ENCODE peak calls at places on chromosome 4, in eight cellular contexts. T, A, X, Y, B, J, P and K are unnamed samples.

GRCh38 chr4:25915359-25915716 is 1.3 kb downstream of the SMIM20 start:
- DNase-seq in T (no peak), A (no peak), X (no peak), Y (no peak), B (no peak), J (no peak), P (no peak), K (no peak)

GRCh38 chr4:116599859-116600258 is 485.5 kb downstream of the TRAM1L1 start:
- DNase-seq in T (no peak), A (no peak), X (no peak), Y (no peak), B (no peak), J (peak), P (peak), K (no peak)

GRCh38 chr4:158411180-158411721 is 110.4 kb upstream of the RXFP1 start:
- DNase-seq in T (no peak), A (no peak), X (no peak), Y (no peak), B (peak), J (no peak), P (no peak), K (no peak)

GRCh38 chr4:141860974-141861373 is 224.6 kb downstream of the IL15 start:
- DNase-seq in T (no peak), A (no peak), X (no peak), Y (no peak), B (no peak), J (no peak), P (no peak), K (no peak)

GRCh38 chr4:48042979-48043461 is 26.4 kb downstream of the NIPAL1 start:
- DNase-seq in T (no peak), A (no peak), X (no peak), Y (no peak), B (no peak), J (no peak), P (no peak), K (no peak)

GRCh38 chr4:61572160-61572559 is 372.0 kb downstream of the ADGRL3 start:
- DNase-seq in T (no peak), A (no peak), X (no peak), Y (peak), B (no peak), J (no peak), P (no peak), K (no peak)

GRCh38 chr4:77922158-77923094 is 59.8 kb downstream of the MRPL1 start:
- DNase-seq in T (no peak), A (no peak), X (no peak), Y (peak), B (no peak), J (no peak), P (no peak), K (no peak)

GRCh38 chr4:39044947-39045734 is 12.9 kb upstream of the TMEM156 start:
- DNase-seq in T (no peak), A (peak), X (peak), Y (no peak), B (no peak), J (peak), P (peak), K (no peak)

GRCh38 chr4:94758141-94758699 is 465 bp downstream of the BMPR1B start:
- DNase-seq in T (peak), A (peak), X (no peak), Y (no peak), B (peak), J (peak), P (peak), K (no peak)

GRCh38 chr4:66653937-66654336 is 891.4 kb downstream of the CENPC start:
- DNase-seq in T (no peak), A (no peak), X (no peak), Y (no peak), B (no peak), J (no peak), P (no peak), K (no peak)

GRCh38 chr4:25439913-25440477 is 62.9 kb downstream of the ANAPC4 start:
- DNase-seq in T (peak), A (no peak), X (peak), Y (peak), B (no peak), J (peak), P (no peak), K (peak)

GRCh38 chr4:80423553-80424224 is 88.2 kb downstream of the CFAP299 start:
- DNase-seq in T (peak), A (no peak), X (no peak), Y (peak), B (no peak), J (no peak), P (no peak), K (no peak)

GRCh38 chr4:20195071-20195885 is 56.4 kb upstream of the SLIT2 start:
- DNase-seq in T (no peak), A (no peak), X (no peak), Y (peak), B (no peak), J (no peak), P (no peak), K (no peak)

GRCh38 chr4:101035522-101035921 is 311.8 kb downstream of the PPP3CA start:
- DNase-seq in T (no peak), A (no peak), X (no peak), Y (no peak), B (no peak), J (no peak), P (no peak), K (no peak)

GRCh38 chr4:125254111-125254510 is 60.6 kb upstream of the FAT4 start:
- DNase-seq in T (no peak), A (no peak), X (no peak), Y (peak), B (no peak), J (no peak), P (no peak), K (no peak)

GRCh38 chr4:76447326-76447954 is 12.4 kb downstream of the SHROOM3 start:
- DNase-seq in T (no peak), A (no peak), X (no peak), Y (peak), B (no peak), J (no peak), P (no peak), K (no peak)

GRCh38 chr4:184261246-184261645 is 43.6 kb upstream of the ENPP6 start:
- DNase-seq in T (no peak), A (no peak), X (no peak), Y (no peak), B (no peak), J (no peak), P (no peak), K (no peak)

GRCh38 chr4:186952709-186953108 is 229.1 kb upstream of the FAT1 start:
- DNase-seq in T (no peak), A (no peak), X (no peak), Y (no peak), B (no peak), J (no peak), P (no peak), K (no peak)

GRCh38 chr4:147487616-147488015 is 6.7 kb downstream of the EDNRA start:
- DNase-seq in T (no peak), A (no peak), X (no peak), Y (no peak), B (no peak), J (no peak), P (no peak), K (no peak)

GRCh38 chr4:180028682-180029081 is 2214.5 kb upstream of the TENM3 start:
- DNase-seq in T (no peak), A (peak), X (no peak), Y (peak), B (no peak), J (peak), P (peak), K (no peak)

GRCh38 chr4:174332741-174333493 is 49.2 kb downstream of the CEP44 start:
- DNase-seq in T (no peak), A (no peak), X (no peak), Y (no peak), B (no peak), J (no peak), P (no peak), K (no peak)

DNA sequence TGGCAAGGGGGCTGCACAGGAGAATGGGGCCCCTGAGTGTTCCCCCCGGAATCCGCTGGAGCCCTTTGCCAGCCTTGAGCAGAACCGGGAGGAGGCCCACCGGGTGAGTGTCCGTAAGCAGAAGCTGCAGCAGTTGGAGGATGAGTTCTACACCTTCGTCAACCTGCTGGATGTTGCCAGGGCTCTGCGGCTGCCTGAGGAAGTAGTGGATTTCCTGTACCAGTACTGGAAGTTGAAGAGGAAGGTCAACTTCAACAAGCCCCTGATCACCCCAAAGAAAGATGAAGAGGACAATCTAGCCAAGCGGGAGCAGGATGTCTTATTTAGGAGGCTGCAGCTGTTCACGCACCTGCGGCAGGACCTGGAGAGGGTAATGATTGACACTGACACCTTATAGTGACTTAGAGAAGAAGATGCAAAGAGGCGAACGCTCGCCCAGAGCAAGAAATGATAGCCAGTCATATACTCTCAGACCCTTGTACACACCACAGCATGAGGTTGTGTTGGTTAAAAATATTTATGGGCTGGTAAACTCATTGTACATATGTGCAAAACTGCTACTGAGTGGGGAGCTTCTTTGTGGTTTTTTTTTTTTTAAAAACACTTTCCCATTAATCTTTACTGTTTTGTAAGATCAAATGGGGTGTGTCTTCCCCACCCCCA is 52.5 kb downstream of the JADE1 start:
- DNase-seq in T (no peak), A (no peak), X (no peak), Y (no peak), B (no peak), J (no peak), P (no peak), K (no peak)
- H3K27ac ChIP-seq in T (no peak), A (no peak), X (no peak), Y (no peak), B (no peak), J (no peak), P (no peak), K (no peak)

GRCh38 chr4:119518915-119519410 is 109.6 kb downstream of the PDE5A start:
- DNase-seq in T (no peak), A (no peak), X (no peak), Y (no peak), B (no peak), J (no peak), P (no peak), K (no peak)
- H3K27ac ChIP-seq in T (peak), A (no peak), X (no peak), Y (peak), B (no peak), J (no peak), P (no peak), K (no peak)

GRCh38 chr4:169115897-169116254 is 105.8 kb upstream of the CBR4 start:
- DNase-seq in T (no peak), A (no peak), X (no peak), Y (peak), B (no peak), J (no peak), P (no peak), K (no peak)
- H3K27ac ChIP-seq in T (no peak), A (peak), X (no peak), Y (peak), B (peak), J (no peak), P (no peak), K (peak)

GRCh38 chr4:89898304-89898716 is 3.7 kb downstream of the MMRN1 start:
- DNase-seq in T (no peak), A (no peak), X (no peak), Y (no peak), B (no peak), J (peak), P (no peak), K (no peak)
- H3K27ac ChIP-seq in T (no peak), A (no peak), X (no peak), Y (no peak), B (no peak), J (no peak), P (no peak), K (no peak)

DNA sequence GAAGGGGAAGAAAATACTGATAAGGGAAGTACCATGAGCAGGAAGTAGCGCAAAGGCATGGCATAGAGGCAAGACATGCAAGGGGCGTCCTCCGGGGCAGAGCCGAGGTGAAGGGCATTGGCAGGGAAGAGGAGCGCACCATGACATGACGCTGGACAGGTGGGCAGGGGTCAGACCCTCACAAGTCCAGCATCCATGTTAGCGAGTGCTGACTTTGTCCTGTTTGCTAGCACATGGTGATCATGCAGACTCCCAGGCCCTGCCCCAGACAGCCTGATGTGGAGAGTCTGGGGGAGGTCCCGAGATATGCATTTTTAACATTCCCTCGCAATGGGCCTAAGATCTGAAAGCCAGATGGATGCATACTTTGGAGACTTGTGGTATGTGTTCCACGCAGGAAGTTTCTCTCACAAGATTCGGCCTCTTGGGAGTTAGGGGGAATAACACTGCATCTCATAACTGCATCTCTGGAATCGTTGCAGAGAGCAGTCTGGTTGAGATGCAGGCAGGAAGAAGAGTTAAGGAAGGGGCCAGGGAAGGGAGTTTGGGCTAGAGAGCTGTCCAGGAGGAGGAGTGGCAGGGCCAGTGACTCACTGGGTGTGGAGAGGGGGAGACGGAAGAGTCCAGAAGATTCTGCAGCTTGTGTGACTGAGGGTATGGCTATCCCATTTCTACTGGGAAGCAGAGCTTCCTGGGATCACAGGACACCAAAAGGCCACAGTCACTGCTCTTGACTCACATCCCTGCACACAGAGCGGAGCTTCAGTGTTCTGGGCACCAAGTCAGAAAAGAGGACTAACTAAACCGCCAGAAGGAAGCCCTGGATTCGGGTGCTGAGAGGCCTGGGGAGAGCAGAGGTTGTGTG is 59.7 kb downstream of the FAM184B start:
- DNase-seq in T (no peak), A (no peak), X (no peak), Y (peak), B (no peak), J (no peak), P (no peak), K (no peak)
- H3K27ac ChIP-seq in T (no peak), A (no peak), X (no peak), Y (no peak), B (no peak), J (no peak), P (no peak), K (peak)

DNA sequence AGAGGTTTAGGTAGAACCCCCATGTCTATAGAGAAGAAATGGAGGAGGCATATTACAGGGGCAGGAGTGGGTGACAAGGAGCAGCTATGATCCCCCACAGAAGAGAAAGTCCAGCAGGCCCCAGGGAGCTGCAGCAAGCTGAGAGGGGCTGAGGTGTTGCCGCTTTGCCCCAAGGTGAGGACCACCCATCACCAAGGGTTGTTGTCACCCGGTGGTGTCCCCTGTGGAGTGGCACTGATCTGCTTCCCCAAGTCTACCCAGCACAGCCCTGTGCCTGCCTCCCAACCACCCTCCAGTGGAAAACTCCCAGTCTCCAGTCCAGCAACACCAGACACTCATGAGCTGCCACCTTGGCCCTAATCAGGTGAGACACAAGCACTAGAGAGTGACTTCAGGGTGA is 149.3 kb upstream of the NOCT start:
- DNase-seq in T (no peak), A (no peak), X (no peak), Y (no peak), B (no peak), J (no peak), P (no peak), K (no peak)
- H3K27ac ChIP-seq in T (no peak), A (no peak), X (no peak), Y (no peak), B (no peak), J (no peak), P (no peak), K (no peak)

DNA sequence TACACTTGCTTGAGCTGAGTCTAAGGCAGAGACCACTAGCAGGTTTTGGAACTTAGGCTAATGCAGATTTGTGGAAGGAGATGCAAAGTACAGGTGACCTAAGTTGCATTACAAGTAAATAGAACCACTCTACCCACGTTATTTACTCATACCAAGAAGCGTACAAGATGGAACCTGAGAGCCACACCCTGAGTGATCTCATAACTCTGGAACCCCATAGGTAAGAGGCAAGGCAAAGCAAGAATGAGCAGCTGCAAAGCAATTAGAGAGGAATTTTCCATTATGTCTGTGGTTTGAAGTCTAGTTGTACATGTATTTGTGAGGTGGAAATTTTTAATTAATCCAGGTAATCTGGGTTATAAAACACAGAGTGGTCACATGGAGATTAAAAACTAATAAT is 55.4 kb downstream of the CC2D2A start:
- DNase-seq in T (no peak), A (no peak), X (no peak), Y (no peak), B (no peak), J (no peak), P (no peak), K (no peak)
- H3K27ac ChIP-seq in T (no peak), A (no peak), X (no peak), Y (no peak), B (no peak), J (no peak), P (no peak), K (no peak)

GRCh38 chr4:8092282-8092681 is 66.3 kb downstream of the ABLIM2 start:
- DNase-seq in T (no peak), A (no peak), X (no peak), Y (no peak), B (no peak), J (no peak), P (no peak), K (no peak)
- H3K27ac ChIP-seq in T (no peak), A (no peak), X (no peak), Y (no peak), B (no peak), J (no peak), P (peak), K (no peak)

GRCh38 chr4:122663814-122664610 is 43.1 kb upstream of the IL21 start:
- DNase-seq in T (no peak), A (no peak), X (no peak), Y (peak), B (no peak), J (no peak), P (no peak), K (no peak)
- H3K27ac ChIP-seq in T (no peak), A (no peak), X (no peak), Y (peak), B (no peak), J (no peak), P (no peak), K (no peak)